ENCODE peak calls at places on chromosomes 2 and 18, in ten cellular contexts. One of them, this sample, is unnamed. For H3K27me3, the result is how much of the 10 kb centered on the place peaks cover.

GRCh38 chr2:32436150-32436549 is 79.3 kb downstream of the BIRC6 start:
- DNase-seq in ovary: no peak
- DNase-seq in cardiac muscle cell: no peak
- DNase-seq in pancreas: no peak
- DNase-seq in lung: no peak
- DNase-seq in CD4-positive, CD25-positive, alpha-beta regulatory T cell: no peak
- DNase-seq in upper lobe of right lung: no peak
- DNase-seq in fibroblast of lung: peak
- DNase-seq in heart right ventricle: no peak
- DNase-seq in DND-41: no peak
- DNase-seq in this sample: no peak

GRCh38 chr2:150517951-150518680 is 30.6 kb upstream of the RND3 start:
- DNase-seq in pancreas: no peak
- DNase-seq in ovary: no peak
- DNase-seq in heart right ventricle: no peak
- DNase-seq in upper lobe of right lung: no peak
- DNase-seq in DND-41: no peak
- DNase-seq in cardiac muscle cell: peak
- DNase-seq in CD4-positive, CD25-positive, alpha-beta regulatory T cell: no peak
- DNase-seq in fibroblast of lung: peak
- DNase-seq in lung: no peak
- DNase-seq in this sample: no peak

GRCh38 chr18:63974991-63975390 is 5.1 kb downstream of the SERPINB8 start:
- DNase-seq in fibroblast of lung: peak
- DNase-seq in cardiac muscle cell: peak
- DNase-seq in lung: no peak
- DNase-seq in pancreas: no peak
- DNase-seq in DND-41: peak
- DNase-seq in heart right ventricle: no peak
- DNase-seq in upper lobe of right lung: no peak
- DNase-seq in CD4-positive, CD25-positive, alpha-beta regulatory T cell: peak
- DNase-seq in ovary: no peak
- DNase-seq in this sample: no peak

GRCh38 chr2:42196403-42197267 is 27.5 kb downstream of the EML4 start:
- DNase-seq in heart right ventricle: peak
- DNase-seq in upper lobe of right lung: no peak
- DNase-seq in fibroblast of lung: peak
- DNase-seq in lung: peak
- DNase-seq in pancreas: peak
- DNase-seq in ovary: no peak
- DNase-seq in cardiac muscle cell: peak
- DNase-seq in DND-41: peak
- DNase-seq in CD4-positive, CD25-positive, alpha-beta regulatory T cell: peak
- DNase-seq in this sample: peak

GRCh38 chr2:212157011-212157410 is 381.6 kb downstream of the ERBB4 start:
- DNase-seq in DND-41: no peak
- DNase-seq in lung: no peak
- DNase-seq in upper lobe of right lung: no peak
- DNase-seq in cardiac muscle cell: no peak
- DNase-seq in ovary: no peak
- DNase-seq in fibroblast of lung: no peak
- DNase-seq in heart right ventricle: no peak
- DNase-seq in pancreas: no peak
- DNase-seq in CD4-positive, CD25-positive, alpha-beta regulatory T cell: no peak
- DNase-seq in this sample: no peak

GRCh38 chr2:5020451-5020850 is 671.7 kb upstream of the SOX11 start:
- DNase-seq in upper lobe of right lung: no peak
- DNase-seq in fibroblast of lung: no peak
- DNase-seq in pancreas: no peak
- DNase-seq in cardiac muscle cell: no peak
- DNase-seq in CD4-positive, CD25-positive, alpha-beta regulatory T cell: no peak
- DNase-seq in ovary: no peak
- DNase-seq in heart right ventricle: no peak
- DNase-seq in DND-41: no peak
- DNase-seq in lung: no peak
- DNase-seq in this sample: no peak

GRCh38 chr2:238350150-238350549 is 29.8 kb downstream of the TRAF3IP1 start:
- DNase-seq in ovary: no peak
- DNase-seq in cardiac muscle cell: no peak
- DNase-seq in heart right ventricle: no peak
- DNase-seq in lung: no peak
- DNase-seq in fibroblast of lung: no peak
- DNase-seq in upper lobe of right lung: no peak
- DNase-seq in pancreas: no peak
- DNase-seq in DND-41: no peak
- DNase-seq in CD4-positive, CD25-positive, alpha-beta regulatory T cell: no peak
- DNase-seq in this sample: no peak

GRCh38 chr2:46845542-46846453 is 69.8 kb downstream of the MCFD2 start:
- DNase-seq in lung: no peak
- DNase-seq in CD4-positive, CD25-positive, alpha-beta regulatory T cell: no peak
- DNase-seq in cardiac muscle cell: peak
- DNase-seq in heart right ventricle: no peak
- DNase-seq in fibroblast of lung: no peak
- DNase-seq in pancreas: no peak
- DNase-seq in ovary: peak
- DNase-seq in upper lobe of right lung: peak
- DNase-seq in DND-41: no peak
- DNase-seq in this sample: no peak

GRCh38 chr2:2747797-2748301 is 416.8 kb upstream of the MYT1L start:
- DNase-seq in upper lobe of right lung: no peak
- DNase-seq in pancreas: no peak
- DNase-seq in lung: no peak
- DNase-seq in CD4-positive, CD25-positive, alpha-beta regulatory T cell: no peak
- DNase-seq in fibroblast of lung: no peak
- DNase-seq in DND-41: no peak
- DNase-seq in heart right ventricle: no peak
- DNase-seq in ovary: no peak
- DNase-seq in cardiac muscle cell: no peak
- DNase-seq in this sample: no peak

GRCh38 chr18:36579311-36579710 is 249.5 kb downstream of the TPGS2 start:
- DNase-seq in DND-41: no peak
- DNase-seq in lung: no peak
- DNase-seq in ovary: no peak
- DNase-seq in cardiac muscle cell: peak
- DNase-seq in pancreas: no peak
- DNase-seq in fibroblast of lung: no peak
- DNase-seq in upper lobe of right lung: no peak
- DNase-seq in heart right ventricle: no peak
- DNase-seq in CD4-positive, CD25-positive, alpha-beta regulatory T cell: no peak
- DNase-seq in this sample: no peak

GRCh38 chr18:51391731-51392130 is 194.2 kb upstream of the MEX3C start:
- DNase-seq in heart right ventricle: no peak
- DNase-seq in CD4-positive, CD25-positive, alpha-beta regulatory T cell: no peak
- DNase-seq in pancreas: no peak
- DNase-seq in cardiac muscle cell: no peak
- DNase-seq in fibroblast of lung: no peak
- DNase-seq in ovary: no peak
- DNase-seq in lung: no peak
- DNase-seq in upper lobe of right lung: no peak
- DNase-seq in DND-41: no peak
- DNase-seq in this sample: no peak

GRCh38 chr2:25341753-25342371 is at the start of gene DNMT3A:
- DNase-seq in lung: peak
- DNase-seq in cardiac muscle cell: peak
- DNase-seq in pancreas: peak
- DNase-seq in upper lobe of right lung: peak
- DNase-seq in CD4-positive, CD25-positive, alpha-beta regulatory T cell: peak
- DNase-seq in heart right ventricle: peak
- DNase-seq in ovary: peak
- DNase-seq in DND-41: peak
- DNase-seq in fibroblast of lung: peak
- DNase-seq in this sample: no peak
- H3K27ac ChIP-seq in lung: peak
- H3K27ac ChIP-seq in cardiac muscle cell: no peak
- H3K27ac ChIP-seq in pancreas: peak
- H3K27ac ChIP-seq in upper lobe of right lung: peak
- H3K27ac ChIP-seq in CD4-positive, CD25-positive, alpha-beta regulatory T cell: no peak
- H3K27ac ChIP-seq in heart right ventricle: peak
- H3K27ac ChIP-seq in ovary: peak
- H3K27ac ChIP-seq in DND-41: peak
- H3K27ac ChIP-seq in fibroblast of lung: no peak
- H3K27ac ChIP-seq in this sample: peak

GRCh38 chr2:23148342-23148741 is 236.6 kb upstream of the KLHL29 start:
- DNase-seq in DND-41: no peak
- DNase-seq in ovary: no peak
- DNase-seq in cardiac muscle cell: no peak
- DNase-seq in pancreas: no peak
- DNase-seq in heart right ventricle: no peak
- DNase-seq in lung: no peak
- DNase-seq in fibroblast of lung: no peak
- DNase-seq in upper lobe of right lung: no peak
- DNase-seq in CD4-positive, CD25-positive, alpha-beta regulatory T cell: no peak
- DNase-seq in this sample: no peak

GRCh38 chr2:23155022-23155421 is 230.0 kb upstream of the KLHL29 start:
- DNase-seq in lung: no peak
- DNase-seq in fibroblast of lung: no peak
- DNase-seq in cardiac muscle cell: no peak
- DNase-seq in DND-41: no peak
- DNase-seq in ovary: no peak
- DNase-seq in heart right ventricle: no peak
- DNase-seq in upper lobe of right lung: no peak
- DNase-seq in CD4-positive, CD25-positive, alpha-beta regulatory T cell: no peak
- DNase-seq in pancreas: no peak
- DNase-seq in this sample: no peak

GRCh38 chr2:23153484-23153883 is 231.5 kb upstream of the KLHL29 start:
- DNase-seq in DND-41: no peak
- DNase-seq in heart right ventricle: no peak
- DNase-seq in lung: no peak
- DNase-seq in fibroblast of lung: no peak
- DNase-seq in pancreas: no peak
- DNase-seq in ovary: no peak
- DNase-seq in cardiac muscle cell: no peak
- DNase-seq in upper lobe of right lung: no peak
- DNase-seq in CD4-positive, CD25-positive, alpha-beta regulatory T cell: no peak
- DNase-seq in this sample: no peak
- H3K27me3 ChIP-seq in DND-41: under half
- H3K27me3 ChIP-seq in heart right ventricle: under half
- H3K27me3 ChIP-seq in lung: under half
- H3K27me3 ChIP-seq in fibroblast of lung: under half
- H3K27me3 ChIP-seq in pancreas: under half
- H3K27me3 ChIP-seq in ovary: under half
- H3K27me3 ChIP-seq in cardiac muscle cell: under half
- H3K27me3 ChIP-seq in upper lobe of right lung: under half
- H3K27me3 ChIP-seq in CD4-positive, CD25-positive, alpha-beta regulatory T cell: under half
- H3K27me3 ChIP-seq in this sample: under half

DNA sequence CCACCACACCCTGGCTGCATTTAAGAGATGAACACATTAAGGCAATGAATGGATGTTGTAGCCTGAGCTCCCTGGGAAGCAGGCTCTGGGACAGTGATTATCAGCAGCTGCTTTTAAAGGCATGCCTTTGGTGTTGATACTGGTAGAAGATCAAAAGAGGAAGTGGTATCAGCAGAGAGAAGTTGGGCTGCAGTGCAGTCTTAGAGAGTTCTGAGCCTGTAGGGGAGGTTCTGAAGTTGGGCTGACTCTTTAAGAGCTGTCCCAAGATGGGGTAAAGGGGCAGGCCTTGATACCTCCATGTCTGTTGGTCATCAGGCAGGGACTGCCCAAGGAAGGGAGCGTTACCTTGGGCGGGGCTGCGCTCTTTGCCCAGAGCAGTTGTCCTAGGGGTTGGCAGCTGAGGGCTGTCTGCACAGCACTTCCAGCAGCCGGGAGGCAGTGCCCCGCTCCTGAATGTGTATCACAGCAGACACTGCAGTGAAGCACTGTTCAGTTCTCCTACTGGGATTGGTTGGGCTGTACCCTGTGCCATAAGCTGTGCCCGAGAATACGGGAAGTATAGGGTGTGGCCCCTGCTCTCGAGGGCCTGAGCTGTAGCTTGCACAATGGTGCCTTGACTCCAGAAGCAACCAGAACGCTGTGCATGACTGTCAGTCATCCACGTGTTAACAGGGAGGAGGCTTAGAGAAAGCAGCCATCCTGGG is 177.0 kb downstream of the CTIF start:
- DNase-seq in fibroblast of lung: no peak
- DNase-seq in ovary: no peak
- DNase-seq in CD4-positive, CD25-positive, alpha-beta regulatory T cell: no peak
- DNase-seq in cardiac muscle cell: peak
- DNase-seq in DND-41: no peak
- DNase-seq in lung: peak
- DNase-seq in heart right ventricle: no peak
- DNase-seq in pancreas: no peak
- DNase-seq in upper lobe of right lung: peak
- DNase-seq in this sample: peak
- H3K27ac ChIP-seq in fibroblast of lung: no peak
- H3K27ac ChIP-seq in ovary: no peak
- H3K27ac ChIP-seq in CD4-positive, CD25-positive, alpha-beta regulatory T cell: no peak
- H3K27ac ChIP-seq in cardiac muscle cell: no peak
- H3K27ac ChIP-seq in DND-41: no peak
- H3K27ac ChIP-seq in lung: peak
- H3K27ac ChIP-seq in heart right ventricle: no peak
- H3K27ac ChIP-seq in pancreas: no peak
- H3K27ac ChIP-seq in upper lobe of right lung: peak
- H3K27ac ChIP-seq in this sample: peak

GRCh38 chr2:121080013-121080772 is 204.8 kb downstream of the TFCP2L1 start:
- DNase-seq in pancreas: peak
- DNase-seq in cardiac muscle cell: peak
- DNase-seq in upper lobe of right lung: no peak
- DNase-seq in fibroblast of lung: peak
- DNase-seq in ovary: peak
- DNase-seq in heart right ventricle: peak
- DNase-seq in DND-41: peak
- DNase-seq in CD4-positive, CD25-positive, alpha-beta regulatory T cell: peak
- DNase-seq in lung: peak
- DNase-seq in this sample: no peak

GRCh38 chr2:121076885-121077549 is 208.0 kb downstream of the TFCP2L1 start:
- DNase-seq in ovary: peak
- DNase-seq in fibroblast of lung: peak
- DNase-seq in cardiac muscle cell: peak
- DNase-seq in DND-41: peak
- DNase-seq in heart right ventricle: peak
- DNase-seq in upper lobe of right lung: peak
- DNase-seq in pancreas: peak
- DNase-seq in lung: peak
- DNase-seq in CD4-positive, CD25-positive, alpha-beta regulatory T cell: peak
- DNase-seq in this sample: no peak

GRCh38 chr2:121081701-121082100 is 203.3 kb downstream of the TFCP2L1 start:
- DNase-seq in lung: no peak
- DNase-seq in heart right ventricle: no peak
- DNase-seq in pancreas: no peak
- DNase-seq in DND-41: no peak
- DNase-seq in cardiac muscle cell: no peak
- DNase-seq in ovary: no peak
- DNase-seq in CD4-positive, CD25-positive, alpha-beta regulatory T cell: no peak
- DNase-seq in fibroblast of lung: no peak
- DNase-seq in upper lobe of right lung: no peak
- DNase-seq in this sample: no peak

GRCh38 chr2:121076501-121076820 is 208.5 kb downstream of the TFCP2L1 start:
- DNase-seq in heart right ventricle: no peak
- DNase-seq in pancreas: no peak
- DNase-seq in fibroblast of lung: no peak
- DNase-seq in ovary: no peak
- DNase-seq in CD4-positive, CD25-positive, alpha-beta regulatory T cell: no peak
- DNase-seq in cardiac muscle cell: no peak
- DNase-seq in upper lobe of right lung: no peak
- DNase-seq in lung: no peak
- DNase-seq in DND-41: no peak
- DNase-seq in this sample: no peak

DNA sequence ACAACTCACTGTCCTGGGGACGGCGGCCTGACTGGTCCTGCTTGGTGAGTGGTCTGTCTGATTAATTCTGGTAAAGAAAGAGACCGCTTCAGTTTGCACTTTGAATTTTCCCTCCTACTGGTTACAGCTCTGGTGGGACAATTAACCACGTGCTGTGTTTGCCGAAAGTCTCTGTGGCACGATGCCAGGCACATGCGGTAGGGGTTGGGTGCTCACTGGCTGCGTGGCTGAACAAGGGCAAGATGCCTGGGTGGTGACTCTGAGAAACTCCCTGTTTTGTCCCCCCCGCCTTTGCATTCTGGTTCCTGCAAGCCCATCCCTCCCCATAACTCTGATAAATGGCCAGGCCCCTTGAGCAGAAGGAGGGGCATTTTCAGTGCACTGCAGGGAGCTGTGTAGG is 206.1 kb downstream of the TFCP2L1 start:
- DNase-seq in upper lobe of right lung: no peak
- DNase-seq in DND-41: no peak
- DNase-seq in cardiac muscle cell: no peak
- DNase-seq in CD4-positive, CD25-positive, alpha-beta regulatory T cell: no peak
- DNase-seq in lung: no peak
- DNase-seq in heart right ventricle: no peak
- DNase-seq in fibroblast of lung: no peak
- DNase-seq in ovary: no peak
- DNase-seq in pancreas: no peak
- DNase-seq in this sample: no peak
- H3K27me3 ChIP-seq in upper lobe of right lung: under half
- H3K27me3 ChIP-seq in DND-41: under half
- H3K27me3 ChIP-seq in cardiac muscle cell: under half
- H3K27me3 ChIP-seq in CD4-positive, CD25-positive, alpha-beta regulatory T cell: under half
- H3K27me3 ChIP-seq in lung: under half
- H3K27me3 ChIP-seq in heart right ventricle: under half
- H3K27me3 ChIP-seq in fibroblast of lung: under half
- H3K27me3 ChIP-seq in ovary: under half
- H3K27me3 ChIP-seq in pancreas: under half
- H3K27me3 ChIP-seq in this sample: under half

This sample was measured in right atrium auricular region.